ENCODE peak calls at places on chromosomes 12 and 14, in ten cellular contexts. One of them, this sample, is unnamed.

GRCh38 chr12:47504775-47505446 is 200.9 kb downstream of the RPAP3 start:
- DNase-seq in H9: no peak
- DNase-seq in T-helper 9 cell: no peak
- DNase-seq in erythroblast: no peak
- DNase-seq in NCI-H526: peak; percentile 5
- DNase-seq in NCI-H446: no peak
- DNase-seq in DMS79 treated with DMSO at 0.1 percent for 48 hours: no peak
- DNase-seq in activated naive CD4-positive, alpha-beta T cell: no peak
- DNase-seq in fibroblast of mammary gland: peak; percentile 58
- DNase-seq in HCEC 1CT: peak; percentile 21
- DNase-seq in this sample: no peak

GRCh38 chr14:70188608-70189540 is at the start of gene SLC8A3:
- DNase-seq in H9: peak; percentile 44
- DNase-seq in T-helper 9 cell: no peak
- DNase-seq in erythroblast: peak; percentile 61
- DNase-seq in NCI-H526: peak; percentile 87
- DNase-seq in NCI-H446: no peak
- DNase-seq in DMS79 treated with DMSO at 0.1 percent for 48 hours: peak; percentile 62
- DNase-seq in activated naive CD4-positive, alpha-beta T cell: no peak
- DNase-seq in fibroblast of mammary gland: peak; percentile 19
- DNase-seq in HCEC 1CT: peak; percentile 8
- DNase-seq in this sample: peak; percentile 26

GRCh38 chr12:54164402-54165145 is 24.2 kb downstream of the SMUG1 start:
- DNase-seq in H9: peak; percentile 64
- DNase-seq in T-helper 9 cell: no peak
- DNase-seq in erythroblast: no peak
- DNase-seq in NCI-H526: peak; percentile 95
- DNase-seq in NCI-H446: no peak
- DNase-seq in DMS79 treated with DMSO at 0.1 percent for 48 hours: peak; percentile 15
- DNase-seq in activated naive CD4-positive, alpha-beta T cell: no peak
- DNase-seq in fibroblast of mammary gland: no peak
- DNase-seq in HCEC 1CT: no peak
- DNase-seq in this sample: no peak

GRCh38 chr12:52006726-52007157 is at the start of gene TAMALIN:
- DNase-seq in H9: peak; percentile 64
- DNase-seq in T-helper 9 cell: peak; percentile 83
- DNase-seq in erythroblast: peak; percentile 53
- DNase-seq in NCI-H526: peak; percentile 91
- DNase-seq in NCI-H446: no peak
- DNase-seq in DMS79 treated with DMSO at 0.1 percent for 48 hours: no peak
- DNase-seq in activated naive CD4-positive, alpha-beta T cell: peak; percentile 65
- DNase-seq in fibroblast of mammary gland: no peak
- DNase-seq in HCEC 1CT: no peak
- DNase-seq in this sample: peak; percentile 56

GRCh38 chr14:99391671-99392070 is 89.0 kb downstream of the SETD3 start:
- DNase-seq in H9: no peak
- DNase-seq in T-helper 9 cell: no peak
- DNase-seq in erythroblast: no peak
- DNase-seq in NCI-H526: no peak
- DNase-seq in NCI-H446: no peak
- DNase-seq in DMS79 treated with DMSO at 0.1 percent for 48 hours: peak; percentile 52
- DNase-seq in activated naive CD4-positive, alpha-beta T cell: no peak
- DNase-seq in fibroblast of mammary gland: peak; percentile 10
- DNase-seq in HCEC 1CT: no peak
- DNase-seq in this sample: no peak

GRCh38 chr12:61504396-61505115 is 755.6 kb upstream of the USP15 start:
- DNase-seq in H9: peak; percentile 54
- DNase-seq in T-helper 9 cell: no peak
- DNase-seq in erythroblast: no peak
- DNase-seq in NCI-H526: no peak
- DNase-seq in NCI-H446: no peak
- DNase-seq in DMS79 treated with DMSO at 0.1 percent for 48 hours: no peak
- DNase-seq in activated naive CD4-positive, alpha-beta T cell: no peak
- DNase-seq in fibroblast of mammary gland: no peak
- DNase-seq in HCEC 1CT: no peak
- DNase-seq in this sample: no peak

GRCh38 chr14:34781242-34781641 is 66.8 kb upstream of the CFL2 start:
- DNase-seq in H9: no peak
- DNase-seq in T-helper 9 cell: no peak
- DNase-seq in erythroblast: no peak
- DNase-seq in NCI-H526: peak; percentile 46
- DNase-seq in NCI-H446: no peak
- DNase-seq in DMS79 treated with DMSO at 0.1 percent for 48 hours: no peak
- DNase-seq in activated naive CD4-positive, alpha-beta T cell: no peak
- DNase-seq in fibroblast of mammary gland: peak; percentile 92
- DNase-seq in HCEC 1CT: peak; percentile 98
- DNase-seq in this sample: no peak

GRCh38 chr14:64702493-64703392 is 1.5 kb upstream of the PLEKHG3 start:
- DNase-seq in H9: peak; percentile 96
- DNase-seq in T-helper 9 cell: peak; percentile 40
- DNase-seq in erythroblast: peak; percentile 17
- DNase-seq in NCI-H526: peak; percentile 80
- DNase-seq in NCI-H446: no peak
- DNase-seq in DMS79 treated with DMSO at 0.1 percent for 48 hours: peak; percentile 97
- DNase-seq in activated naive CD4-positive, alpha-beta T cell: no peak
- DNase-seq in fibroblast of mammary gland: no peak
- DNase-seq in HCEC 1CT: no peak
- DNase-seq in this sample: no peak

GRCh38 chr12:105409286-105409685 is 78.8 kb downstream of the C12orf75 start:
- DNase-seq in H9: no peak
- DNase-seq in T-helper 9 cell: no peak
- DNase-seq in erythroblast: no peak
- DNase-seq in NCI-H526: no peak
- DNase-seq in NCI-H446: no peak
- DNase-seq in DMS79 treated with DMSO at 0.1 percent for 48 hours: no peak
- DNase-seq in activated naive CD4-positive, alpha-beta T cell: no peak
- DNase-seq in fibroblast of mammary gland: no peak
- DNase-seq in HCEC 1CT: no peak
- DNase-seq in this sample: no peak

GRCh38 chr12:50187084-50187900 is 20.1 kb upstream of the CERS5 start:
- DNase-seq in H9: no peak
- DNase-seq in T-helper 9 cell: no peak
- DNase-seq in erythroblast: no peak
- DNase-seq in NCI-H526: peak; percentile 30
- DNase-seq in NCI-H446: no peak
- DNase-seq in DMS79 treated with DMSO at 0.1 percent for 48 hours: no peak
- DNase-seq in activated naive CD4-positive, alpha-beta T cell: no peak
- DNase-seq in fibroblast of mammary gland: peak; percentile 83
- DNase-seq in HCEC 1CT: peak; percentile 76
- DNase-seq in this sample: peak; percentile 80

GRCh38 chr12:131024026-131024425 is 70.3 kb downstream of the ADGRD1 start:
- DNase-seq in H9: no peak
- DNase-seq in T-helper 9 cell: no peak
- DNase-seq in erythroblast: no peak
- DNase-seq in NCI-H526: no peak
- DNase-seq in NCI-H446: no peak
- DNase-seq in DMS79 treated with DMSO at 0.1 percent for 48 hours: no peak
- DNase-seq in activated naive CD4-positive, alpha-beta T cell: no peak
- DNase-seq in fibroblast of mammary gland: no peak
- DNase-seq in HCEC 1CT: no peak
- DNase-seq in this sample: no peak

GRCh38 chr12:113561381-113561780 is 89.7 kb upstream of the LHX5 start:
- DNase-seq in H9: no peak
- DNase-seq in T-helper 9 cell: no peak
- DNase-seq in erythroblast: no peak
- DNase-seq in NCI-H526: no peak
- DNase-seq in NCI-H446: no peak
- DNase-seq in DMS79 treated with DMSO at 0.1 percent for 48 hours: no peak
- DNase-seq in activated naive CD4-positive, alpha-beta T cell: no peak
- DNase-seq in fibroblast of mammary gland: no peak
- DNase-seq in HCEC 1CT: no peak
- DNase-seq in this sample: no peak

GRCh38 chr12:131610181-131610580 is 100.7 kb upstream of the SFSWAP start:
- DNase-seq in H9: no peak
- DNase-seq in T-helper 9 cell: no peak
- DNase-seq in erythroblast: no peak
- DNase-seq in NCI-H526: no peak
- DNase-seq in NCI-H446: no peak
- DNase-seq in DMS79 treated with DMSO at 0.1 percent for 48 hours: no peak
- DNase-seq in activated naive CD4-positive, alpha-beta T cell: no peak
- DNase-seq in fibroblast of mammary gland: no peak
- DNase-seq in HCEC 1CT: no peak
- DNase-seq in this sample: no peak

GRCh38 chr14:100082723-100083122 is 17.5 kb downstream of the EVL start:
- DNase-seq in H9: no peak
- DNase-seq in T-helper 9 cell: no peak
- DNase-seq in erythroblast: no peak
- DNase-seq in NCI-H526: no peak
- DNase-seq in NCI-H446: no peak
- DNase-seq in DMS79 treated with DMSO at 0.1 percent for 48 hours: no peak
- DNase-seq in activated naive CD4-positive, alpha-beta T cell: no peak
- DNase-seq in fibroblast of mammary gland: no peak
- DNase-seq in HCEC 1CT: no peak
- DNase-seq in this sample: no peak

GRCh38 chr12:89840162-89840922 is 131.7 kb upstream of the ATP2B1 start:
- DNase-seq in H9: no peak
- DNase-seq in T-helper 9 cell: no peak
- DNase-seq in erythroblast: no peak
- DNase-seq in NCI-H526: no peak
- DNase-seq in NCI-H446: no peak
- DNase-seq in DMS79 treated with DMSO at 0.1 percent for 48 hours: no peak
- DNase-seq in activated naive CD4-positive, alpha-beta T cell: no peak
- DNase-seq in fibroblast of mammary gland: peak; percentile 19
- DNase-seq in HCEC 1CT: peak; percentile 19
- DNase-seq in this sample: no peak

GRCh38 chr12:118120579-118121363 is 15.2 kb upstream of the PEBP1 start:
- DNase-seq in H9: peak; percentile 95
- DNase-seq in T-helper 9 cell: peak; percentile 62
- DNase-seq in erythroblast: peak; percentile 72
- DNase-seq in NCI-H526: peak; percentile 81
- DNase-seq in NCI-H446: peak; percentile 30
- DNase-seq in DMS79 treated with DMSO at 0.1 percent for 48 hours: peak; percentile 37
- DNase-seq in activated naive CD4-positive, alpha-beta T cell: peak; percentile 40
- DNase-seq in fibroblast of mammary gland: peak; percentile 67
- DNase-seq in HCEC 1CT: peak; percentile 66
- DNase-seq in this sample: peak; percentile 26

GRCh38 chr12:122354958-122355641 is 67.4 kb downstream of the CLIP1 start:
- DNase-seq in H9: no peak
- DNase-seq in T-helper 9 cell: no peak
- DNase-seq in erythroblast: no peak
- DNase-seq in NCI-H526: no peak
- DNase-seq in NCI-H446: peak; percentile 47
- DNase-seq in DMS79 treated with DMSO at 0.1 percent for 48 hours: no peak
- DNase-seq in activated naive CD4-positive, alpha-beta T cell: no peak
- DNase-seq in fibroblast of mammary gland: no peak
- DNase-seq in HCEC 1CT: no peak
- DNase-seq in this sample: no peak

GRCh38 chr12:22981711-22982110 is 356.7 kb downstream of the ETNK1 start:
- DNase-seq in H9: no peak
- DNase-seq in T-helper 9 cell: no peak
- DNase-seq in erythroblast: no peak
- DNase-seq in NCI-H526: no peak
- DNase-seq in NCI-H446: no peak
- DNase-seq in DMS79 treated with DMSO at 0.1 percent for 48 hours: no peak
- DNase-seq in activated naive CD4-positive, alpha-beta T cell: no peak
- DNase-seq in fibroblast of mammary gland: peak; percentile 64
- DNase-seq in HCEC 1CT: peak; percentile 34
- DNase-seq in this sample: no peak

GRCh38 chr14:95961481-95961880 is 77.7 kb upstream of the C14orf132 start:
- DNase-seq in H9: no peak
- DNase-seq in T-helper 9 cell: no peak
- DNase-seq in erythroblast: no peak
- DNase-seq in NCI-H526: no peak
- DNase-seq in NCI-H446: no peak
- DNase-seq in DMS79 treated with DMSO at 0.1 percent for 48 hours: no peak
- DNase-seq in activated naive CD4-positive, alpha-beta T cell: no peak
- DNase-seq in fibroblast of mammary gland: no peak
- DNase-seq in HCEC 1CT: no peak
- DNase-seq in this sample: no peak

GRCh38 chr14:28867571-28867970 is 101.0 kb downstream of the FOXG1 start:
- DNase-seq in H9: no peak
- DNase-seq in T-helper 9 cell: no peak
- DNase-seq in erythroblast: no peak
- DNase-seq in NCI-H526: no peak
- DNase-seq in NCI-H446: peak; percentile 19
- DNase-seq in DMS79 treated with DMSO at 0.1 percent for 48 hours: no peak
- DNase-seq in activated naive CD4-positive, alpha-beta T cell: no peak
- DNase-seq in fibroblast of mammary gland: peak; percentile 60
- DNase-seq in HCEC 1CT: peak; percentile 80
- DNase-seq in this sample: no peak

GRCh38 chr14:24133730-24134129 is 2.3 kb upstream of the PSME1 start:
- DNase-seq in H9: no peak
- DNase-seq in T-helper 9 cell: no peak
- DNase-seq in erythroblast: no peak
- DNase-seq in NCI-H526: no peak
- DNase-seq in NCI-H446: no peak
- DNase-seq in DMS79 treated with DMSO at 0.1 percent for 48 hours: no peak
- DNase-seq in activated naive CD4-positive, alpha-beta T cell: no peak
- DNase-seq in fibroblast of mammary gland: no peak
- DNase-seq in HCEC 1CT: no peak
- DNase-seq in this sample: no peak

GRCh38 chr14:59481407-59482119 is 2.6 kb downstream of the L3HYPDH start:
- DNase-seq in H9: no peak
- DNase-seq in T-helper 9 cell: no peak
- DNase-seq in erythroblast: no peak
- DNase-seq in NCI-H526: no peak
- DNase-seq in NCI-H446: no peak
- DNase-seq in DMS79 treated with DMSO at 0.1 percent for 48 hours: no peak
- DNase-seq in activated naive CD4-positive, alpha-beta T cell: no peak
- DNase-seq in fibroblast of mammary gland: peak; percentile 90
- DNase-seq in HCEC 1CT: peak; percentile 82
- DNase-seq in this sample: no peak

GRCh38 chr12:50302686-50303085 is 19.4 kb upstream of the LIMA1 start:
- DNase-seq in H9: no peak
- DNase-seq in T-helper 9 cell: no peak
- DNase-seq in erythroblast: no peak
- DNase-seq in NCI-H526: no peak
- DNase-seq in NCI-H446: no peak
- DNase-seq in DMS79 treated with DMSO at 0.1 percent for 48 hours: no peak
- DNase-seq in activated naive CD4-positive, alpha-beta T cell: no peak
- DNase-seq in fibroblast of mammary gland: peak; percentile 91
- DNase-seq in HCEC 1CT: peak; percentile 91
- DNase-seq in this sample: no peak

GRCh38 chr14:39988939-39989338 is 556.7 kb upstream of the FBXO33 start:
- DNase-seq in H9: no peak
- DNase-seq in T-helper 9 cell: no peak
- DNase-seq in erythroblast: peak; percentile 1
- DNase-seq in NCI-H526: peak; percentile 79
- DNase-seq in NCI-H446: peak; percentile 41
- DNase-seq in DMS79 treated with DMSO at 0.1 percent for 48 hours: peak; percentile 88
- DNase-seq in activated naive CD4-positive, alpha-beta T cell: no peak
- DNase-seq in fibroblast of mammary gland: peak; percentile 51
- DNase-seq in HCEC 1CT: no peak
- DNase-seq in this sample: no peak

GRCh38 chr12:1606021-1606622 is 11.7 kb upstream of the FBXL14 start:
- DNase-seq in H9: peak; percentile 70
- DNase-seq in T-helper 9 cell: peak; percentile 31
- DNase-seq in erythroblast: peak; percentile 93
- DNase-seq in NCI-H526: peak; percentile 46
- DNase-seq in NCI-H446: peak; percentile 86
- DNase-seq in DMS79 treated with DMSO at 0.1 percent for 48 hours: peak; percentile 75
- DNase-seq in activated naive CD4-positive, alpha-beta T cell: peak; percentile 68
- DNase-seq in fibroblast of mammary gland: peak; percentile 90
- DNase-seq in HCEC 1CT: peak; percentile 92
- DNase-seq in this sample: peak; percentile 35

GRCh38 chr14:104346112-104346462 is 207.7 kb downstream of the KIF26A start:
- DNase-seq in H9: peak; percentile 16
- DNase-seq in T-helper 9 cell: no peak
- DNase-seq in erythroblast: no peak
- DNase-seq in NCI-H526: no peak
- DNase-seq in NCI-H446: no peak
- DNase-seq in DMS79 treated with DMSO at 0.1 percent for 48 hours: no peak
- DNase-seq in activated naive CD4-positive, alpha-beta T cell: no peak
- DNase-seq in fibroblast of mammary gland: no peak
- DNase-seq in HCEC 1CT: no peak
- DNase-seq in this sample: no peak

GRCh38 chr12:67496616-67497015 is 151.9 kb upstream of the DYRK2 start:
- DNase-seq in H9: no peak
- DNase-seq in T-helper 9 cell: no peak
- DNase-seq in erythroblast: no peak
- DNase-seq in NCI-H526: no peak
- DNase-seq in NCI-H446: no peak
- DNase-seq in DMS79 treated with DMSO at 0.1 percent for 48 hours: no peak
- DNase-seq in activated naive CD4-positive, alpha-beta T cell: no peak
- DNase-seq in fibroblast of mammary gland: no peak
- DNase-seq in HCEC 1CT: no peak
- DNase-seq in this sample: no peak

GRCh38 chr14:88902850-88903249 is 78.4 kb downstream of the TTC8 start:
- DNase-seq in H9: no peak
- DNase-seq in T-helper 9 cell: no peak
- DNase-seq in erythroblast: no peak
- DNase-seq in NCI-H526: no peak
- DNase-seq in NCI-H446: no peak
- DNase-seq in DMS79 treated with DMSO at 0.1 percent for 48 hours: no peak
- DNase-seq in activated naive CD4-positive, alpha-beta T cell: no peak
- DNase-seq in fibroblast of mammary gland: no peak
- DNase-seq in HCEC 1CT: no peak
- DNase-seq in this sample: no peak